ENCODE peak calls at places on chromosomes 3 and 15, in nine cellular contexts. One of them, this sample, is unnamed.

GRCh38 chr15:65942436-65942835 is 73.1 kb downstream of the RAB11A start:
- DNase-seq in cardiac fibroblast: no peak
- DNase-seq in hippocampal formation: no peak
- DNase-seq in HS-5: no peak
- DNase-seq in psoas muscle: no peak
- DNase-seq in mucosa of descending colon: no peak
- DNase-seq in hepatic stellate cell: no peak
- DNase-seq in cardiac muscle cell: no peak
- DNase-seq in T-cell: no peak
- DNase-seq in this sample: no peak

GRCh38 chr15:89121414-89121813 is 33.2 kb downstream of the ABHD2 start:
- DNase-seq in cardiac fibroblast: peak
- DNase-seq in hippocampal formation: no peak
- DNase-seq in HS-5: no peak
- DNase-seq in psoas muscle: no peak
- DNase-seq in mucosa of descending colon: peak
- DNase-seq in hepatic stellate cell: no peak
- DNase-seq in cardiac muscle cell: no peak
- DNase-seq in T-cell: no peak
- DNase-seq in this sample: no peak

GRCh38 chr15:64856429-64857145 is 14.9 kb downstream of the PLEKHO2 start:
- DNase-seq in cardiac fibroblast: peak
- DNase-seq in hippocampal formation: peak
- DNase-seq in HS-5: no peak
- DNase-seq in psoas muscle: no peak
- DNase-seq in mucosa of descending colon: no peak
- DNase-seq in hepatic stellate cell: peak
- DNase-seq in cardiac muscle cell: peak
- DNase-seq in T-cell: no peak
- DNase-seq in this sample: no peak

GRCh38 chr15:83323296-83323711 is 38.8 kb upstream of the BNC1 start:
- DNase-seq in cardiac fibroblast: peak
- DNase-seq in hippocampal formation: no peak
- DNase-seq in HS-5: peak
- DNase-seq in psoas muscle: no peak
- DNase-seq in mucosa of descending colon: no peak
- DNase-seq in hepatic stellate cell: no peak
- DNase-seq in cardiac muscle cell: peak
- DNase-seq in T-cell: no peak
- DNase-seq in this sample: no peak

GRCh38 chr3:126550488-126551051 is 8.2 kb downstream of the C3orf22 start:
- DNase-seq in cardiac fibroblast: no peak
- DNase-seq in hippocampal formation: no peak
- DNase-seq in HS-5: no peak
- DNase-seq in psoas muscle: no peak
- DNase-seq in mucosa of descending colon: no peak
- DNase-seq in hepatic stellate cell: no peak
- DNase-seq in cardiac muscle cell: no peak
- DNase-seq in T-cell: no peak
- DNase-seq in this sample: no peak

GRCh38 chr15:26759991-26760390 is 12.9 kb downstream of the GABRB3 start:
- DNase-seq in cardiac fibroblast: no peak
- DNase-seq in hippocampal formation: no peak
- DNase-seq in HS-5: no peak
- DNase-seq in psoas muscle: no peak
- DNase-seq in mucosa of descending colon: no peak
- DNase-seq in hepatic stellate cell: no peak
- DNase-seq in cardiac muscle cell: no peak
- DNase-seq in T-cell: no peak
- DNase-seq in this sample: no peak

GRCh38 chr3:152405915-152406802 is 137.4 kb downstream of the MBNL1 start:
- DNase-seq in cardiac fibroblast: peak
- DNase-seq in hippocampal formation: no peak
- DNase-seq in HS-5: peak
- DNase-seq in psoas muscle: no peak
- DNase-seq in mucosa of descending colon: no peak
- DNase-seq in hepatic stellate cell: peak
- DNase-seq in cardiac muscle cell: peak
- DNase-seq in T-cell: no peak
- DNase-seq in this sample: no peak

GRCh38 chr15:93278006-93278405 is 189.0 kb upstream of the RGMA start:
- DNase-seq in cardiac fibroblast: no peak
- DNase-seq in hippocampal formation: no peak
- DNase-seq in HS-5: no peak
- DNase-seq in psoas muscle: no peak
- DNase-seq in mucosa of descending colon: no peak
- DNase-seq in hepatic stellate cell: no peak
- DNase-seq in cardiac muscle cell: no peak
- DNase-seq in T-cell: no peak
- DNase-seq in this sample: no peak

This sample was measured in Kasumi-1.